ENCODE peak calls at places on chromosomes 3 and 15, in five cellular contexts. P is bronchial epithelial cell, I is Peyer's patch, R is body of pancreas, Y is dorsolateral prefrontal cortex. K is an unnamed sample.
A peak's percentile ranks its signal among the peaks of the same experiment; 100 is the strongest.

GRCh38 chr3:187746479-187747335 is 1.4 kb upstream of the BCL6 start:
- DNase-seq in P (no peak), I (no peak), R (peak; percentile 43), Y (no peak), K (no peak)

GRCh38 chr3:5663604-5664003 is 476.1 kb downstream of the EDEM1 start:
- DNase-seq in P (no peak), I (no peak), R (no peak), Y (no peak), K (no peak)

GRCh38 chr15:31853370-31853769 is 176.9 kb upstream of the CHRNA7 start:
- DNase-seq in P (no peak), I (no peak), R (no peak), Y (no peak), K (no peak)

GRCh38 chr15:26628879-26629529 is 143.9 kb downstream of the GABRB3 start:
- DNase-seq in P (peak; percentile 50), I (peak; percentile 50), R (peak; percentile 73), Y (peak; percentile 69), K (peak; percentile 94)

GRCh38 chr15:71752604-71753289 is 57.6 kb upstream of the NR2E3 start:
- DNase-seq in P (peak; percentile 73), I (peak; percentile 84), R (peak; percentile 67), Y (no peak), K (peak; percentile 75)

GRCh38 chr15:25249236-25250010 is 189.4 kb downstream of the UBE3A start:
- DNase-seq in P (no peak), I (peak; percentile 30), R (peak; percentile 2), Y (peak; percentile 19), K (no peak)

GRCh38 chr3:32184187-32184730 is 54.2 kb upstream of the CMTM8 start:
- DNase-seq in P (no peak), I (no peak), R (no peak), Y (no peak), K (no peak)

GRCh38 chr15:99704444-99704838 is 28.8 kb downstream of the LYSMD4 start:
- DNase-seq in P (peak; percentile 88), I (no peak), R (peak; percentile 39), Y (no peak), K (peak; percentile 82)

GRCh38 chr3:197471221-197472010 is 84.4 kb downstream of the BDH1 start:
- DNase-seq in P (no peak), I (no peak), R (no peak), Y (no peak), K (no peak)

GRCh38 chr15:74338676-74339075 is 28.8 kb downstream of the CYP11A1 start:
- DNase-seq in P (no peak), I (no peak), R (no peak), Y (no peak), K (no peak)

GRCh38 chr15:47374222-47374621 is 343.1 kb upstream of the SEMA6D start:
- DNase-seq in P (peak; percentile 47), I (no peak), R (peak; percentile 10), Y (no peak), K (no peak)

GRCh38 chr3:20316238-20316637 is 130.2 kb upstream of the SGO1 start:
- DNase-seq in P (no peak), I (no peak), R (peak; percentile 57), Y (no peak), K (no peak)

GRCh38 chr15:31330111-31330785 is 3.6 kb downstream of the KLF13 start:
- DNase-seq in P (no peak), I (no peak), R (peak; percentile 49), Y (no peak), K (no peak)

GRCh38 chr3:109926376-109926775 is 589.0 kb upstream of the DPPA4 start:
- DNase-seq in P (no peak), I (no peak), R (no peak), Y (no peak), K (no peak)

GRCh38 chr15:53833134-53833624 is 73.7 kb upstream of the WDR72 start:
- DNase-seq in P (no peak), I (no peak), R (peak; percentile 31), Y (no peak), K (peak; percentile 38)

GRCh38 chr3:123792473-123793201 is 91.5 kb downstream of the MYLK start:
- DNase-seq in P (peak; percentile 70), I (no peak), R (no peak), Y (no peak), K (no peak)

DNA sequence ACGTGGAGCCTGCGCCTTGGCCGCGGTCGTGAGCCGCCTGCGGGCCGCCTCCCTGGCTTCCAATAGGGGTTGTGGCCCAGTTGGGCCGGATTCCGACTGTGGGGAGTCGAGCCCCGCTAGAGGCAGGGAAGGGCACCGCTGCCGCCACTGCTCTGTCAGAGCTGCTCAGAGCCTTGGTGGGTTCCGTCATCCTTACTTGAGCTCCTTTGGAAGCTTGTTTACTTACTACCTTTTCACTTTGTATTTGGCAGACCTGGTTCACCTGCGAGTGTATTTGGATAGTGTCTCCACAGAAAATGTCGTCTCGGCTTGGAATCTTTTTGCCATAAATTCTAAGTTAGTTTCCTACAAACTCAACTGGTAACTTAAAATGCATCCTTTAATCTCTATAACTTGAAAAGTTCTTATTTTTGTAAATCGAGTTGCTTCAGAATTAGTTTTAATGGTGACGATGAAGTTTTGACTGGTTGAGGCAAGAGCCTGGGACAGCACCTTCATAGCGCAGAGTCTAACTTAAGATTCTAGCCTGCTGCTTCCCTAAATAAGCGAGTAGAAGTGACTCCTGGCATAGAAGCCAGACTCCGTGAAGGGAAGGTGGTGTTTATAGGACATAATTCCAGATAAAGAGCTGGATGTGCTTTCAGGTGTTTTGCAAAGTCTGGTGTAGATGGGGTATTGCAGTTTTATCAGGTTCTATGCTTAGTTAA is 800 bp downstream of the DAG1 start:
- DNase-seq in P (peak; percentile 35), I (no peak), R (no peak), Y (no peak), K (no peak)
- TF ChIP-seq CTCF in P (no peak), I (peak; percentile 7), R (no peak), Y (no peak), K (no peak)

GRCh38 chr15:96342143-96342466 is 11.6 kb downstream of the NR2F2 start:
- DNase-seq in P (no peak), I (no peak), R (no peak), Y (no peak), K (no peak)
- H3K4me3 ChIP-seq in P (no peak overlapping the region), I (peak overlapping the region; percentile 63), R (no peak overlapping the region), Y (no peak overlapping the region), K (no peak overlapping the region)

DNA sequence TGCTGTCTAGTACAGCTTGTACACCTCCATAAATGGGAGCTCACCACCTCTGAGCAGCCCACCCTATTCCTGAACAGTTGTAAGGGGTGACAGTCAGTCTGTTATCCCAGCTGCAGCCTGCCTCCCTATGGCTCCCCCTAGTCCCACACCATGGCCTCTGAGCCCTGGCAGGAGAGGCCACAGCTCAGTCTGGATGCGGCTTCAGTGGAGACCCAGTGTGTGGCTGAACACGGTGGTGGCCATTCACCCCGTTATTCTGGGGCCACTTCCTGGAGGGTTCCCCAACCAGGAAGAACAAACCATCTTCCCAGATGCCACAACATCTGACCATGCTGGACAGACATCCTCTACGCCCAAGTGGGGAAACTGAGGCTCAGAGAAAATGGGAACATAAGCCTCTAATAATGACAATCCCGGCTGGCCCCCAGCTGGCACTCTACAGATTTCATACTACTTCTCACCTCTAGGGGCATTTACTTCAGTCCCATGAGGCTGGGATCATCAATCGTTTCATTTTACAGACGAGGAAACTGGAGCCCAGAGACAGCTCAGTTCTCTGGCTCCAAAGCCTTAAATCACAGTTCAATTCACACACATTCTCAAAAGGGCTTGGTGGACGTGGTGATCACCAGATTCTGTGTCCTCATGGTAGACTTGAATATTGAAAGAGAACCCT is 9.3 kb upstream of the GRIP2 start:
- DNase-seq in P (no peak), I (no peak), R (no peak), Y (no peak), K (no peak)
- TF ChIP-seq CTCF in P (peak; percentile 28), I (no peak), R (no peak), Y (no peak), K (no peak)

DNA sequence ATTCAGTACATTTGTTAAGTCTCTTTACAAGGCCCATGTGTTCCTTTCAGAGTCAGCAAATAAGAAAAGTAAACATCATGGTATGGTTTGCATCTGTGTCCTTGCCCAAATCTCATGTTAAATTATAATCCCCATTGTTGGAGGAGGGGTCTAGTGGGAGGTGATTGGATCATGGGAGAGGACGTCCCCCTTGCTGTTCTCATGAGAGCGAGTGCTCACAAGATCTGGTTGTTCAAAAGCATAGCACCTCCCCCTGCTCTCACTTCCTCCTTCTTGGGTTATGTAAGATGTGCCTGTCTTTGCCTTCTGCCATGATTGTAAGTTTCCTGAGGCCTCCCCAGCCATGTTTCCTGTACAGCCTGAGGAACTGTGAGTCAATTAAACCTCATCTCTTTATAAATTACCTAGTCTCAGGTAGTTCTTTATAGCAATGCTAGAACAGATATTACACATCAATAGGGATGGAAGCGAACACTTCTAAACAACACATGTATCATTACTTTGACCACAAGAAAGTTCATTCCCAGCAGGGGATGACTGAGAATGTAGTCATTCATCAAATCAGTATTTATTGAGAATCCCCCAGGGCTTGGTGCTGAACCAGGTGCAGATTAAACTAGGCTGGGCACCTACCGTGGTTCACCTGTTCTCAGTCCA is 4.1 kb downstream of the EFCAB12 start:
- DNase-seq in P (peak; percentile 67), I (no peak), R (no peak), Y (no peak), K (peak; percentile 100)
- H3K4me3 ChIP-seq in P (no peak overlapping the region), I (no peak overlapping the region), R (no peak overlapping the region), Y (no peak overlapping the region), K (peak overlapping the region; percentile 60)

GRCh38 chr3:87473944-87474343 is 197.6 kb upstream of the POU1F1 start:
- DNase-seq in P (no peak), I (no peak), R (no peak), Y (no peak), K (no peak)
- TF ChIP-seq CTCF in P (no peak), I (no peak), R (no peak), Y (no peak), K (no peak)

DNA sequence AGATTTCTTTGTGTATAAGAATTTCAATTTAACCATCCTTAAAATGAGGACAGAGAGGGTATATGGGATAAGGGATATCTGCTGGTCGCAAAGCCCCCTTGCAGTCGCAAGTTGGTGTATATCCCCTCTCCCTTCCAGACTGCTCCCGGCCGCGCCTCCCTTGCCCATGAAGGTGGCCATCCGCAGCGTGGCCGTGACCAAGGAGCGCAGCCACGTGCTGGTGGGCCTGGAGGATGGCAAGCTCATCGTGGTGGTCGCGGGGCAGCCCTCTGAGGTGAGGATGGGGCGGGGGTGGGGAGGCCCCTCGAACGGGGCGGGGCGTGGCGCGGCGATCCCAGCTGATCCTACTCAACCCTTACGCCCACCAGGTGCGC is 29.4 kb downstream of the NBEAL2 start:
- DNase-seq in P (no peak), I (no peak), R (no peak), Y (no peak), K (no peak)
- H3K4me3 ChIP-seq in P (peak overlapping the region; percentile 34), I (peak overlapping the region; percentile 51), R (no peak overlapping the region), Y (peak overlapping the region; percentile 89), K (no peak overlapping the region)

DNA sequence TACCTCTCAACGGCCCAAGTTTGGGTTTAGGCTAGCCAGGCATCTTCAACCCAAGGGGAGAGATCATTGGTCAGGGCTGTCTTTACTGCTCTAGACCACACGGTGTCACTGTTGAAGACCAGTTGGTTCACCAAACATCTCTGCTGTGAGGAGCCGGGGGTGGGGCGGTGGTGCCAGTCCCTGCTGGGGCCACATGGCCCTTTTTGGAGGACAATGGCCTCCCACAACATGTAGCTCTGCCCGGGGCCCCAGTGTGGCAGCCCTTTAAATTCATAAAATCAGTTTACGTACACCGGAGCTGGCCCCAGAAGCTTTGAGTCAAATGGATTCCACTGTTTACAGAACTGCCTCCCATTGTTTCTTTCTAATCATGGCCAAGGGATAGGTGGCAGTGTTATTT is 19.1 kb upstream of the TM4SF18 start:
- DNase-seq in P (peak; percentile 64), I (peak; percentile 70), R (peak; percentile 76), Y (no peak), K (no peak)
- TF ChIP-seq CTCF in P (peak; percentile 89), I (no peak), R (peak; percentile 79), Y (peak; percentile 53), K (peak; percentile 84)